ENCODE peak calls at places on chromosomes 5 and 9, in eight cellular contexts. E is Panc1, R is GM23338, W is suprapubic skin, Y is stomach, A is spleen, J is vagina, V is sigmoid colon. S is an unnamed sample. For H3K4me1, the result is how much of the 10 kb centered on the place peaks cover.

GRCh38 chr5:78587775-78588291 is 60.7 kb downstream of the LHFPL2 start:
- DNase-seq in R (no peak), Y (no peak), V (no peak), E (no peak), A (no peak), J (no peak), W (no peak), S (no peak)

GRCh38 chr9:94168203-94169000 is 84.1 kb downstream of the PTPDC1 start:
- DNase-seq in J (no peak), E (no peak), R (no peak), A (no peak), Y (no peak), V (no peak), W (no peak), S (no peak)

GRCh38 chr5:57539281-57539701 is 56.7 kb upstream of the ACTBL2 start:
- DNase-seq in A (no peak), R (no peak), W (no peak), E (no peak), V (no peak), Y (no peak), J (no peak), S (no peak)

GRCh38 chr5:54727874-54728273 is 210.3 kb downstream of the SNX18 start:
- DNase-seq in Y (no peak), R (no peak), E (no peak), J (no peak), V (no peak), W (no peak), A (no peak), S (no peak)

GRCh38 chr9:133979124-133979920 is 12.8 kb downstream of the VAV2 start:
- DNase-seq in A (peak), Y (no peak), J (no peak), E (no peak), W (no peak), R (peak), V (peak), S (peak)

GRCh38 chr9:133120343-133121199 is 469 bp downstream of the RALGDS start:
- DNase-seq in R (peak), A (peak), W (no peak), J (no peak), E (no peak), Y (no peak), V (peak), S (no peak)

GRCh38 chr9:36074870-36075532 is 38.3 kb downstream of the RECK start:
- DNase-seq in W (peak), R (no peak), J (peak), V (peak), E (no peak), A (no peak), Y (peak), S (peak)

GRCh38 chr9:99693888-99694287 is 127.8 kb upstream of the NR4A3 start:
- DNase-seq in E (no peak), V (no peak), R (no peak), A (no peak), J (no peak), W (no peak), Y (no peak), S (no peak)

GRCh38 chr5:140362875-140363630 is 3.1 kb downstream of the SLC4A9 start:
- DNase-seq in J (no peak), R (peak), Y (peak), W (peak), V (peak), A (peak), E (peak), S (peak)
- H3K4me3 ChIP-seq in J (peak), R (peak), Y (peak), W (peak), V (peak), A (no peak), E (peak), S (no peak)

GRCh38 chr5:172747471-172747870 is 23.5 kb downstream of the DUSP1 start:
- DNase-seq in V (peak), A (no peak), E (no peak), R (no peak), W (no peak), Y (no peak), J (no peak), S (no peak)

GRCh38 chr5:172745406-172745805 is 25.6 kb downstream of the DUSP1 start:
- DNase-seq in Y (no peak), J (no peak), A (no peak), V (peak), W (no peak), E (no peak), R (no peak), S (no peak)

GRCh38 chr5:172748341-172748843 is 22.6 kb downstream of the DUSP1 start:
- DNase-seq in R (peak), Y (no peak), J (no peak), V (peak), E (no peak), A (peak), W (no peak), S (peak)

GRCh38 chr5:172745836-172746235 is 25.2 kb downstream of the DUSP1 start:
- DNase-seq in R (no peak), V (no peak), A (no peak), J (no peak), E (no peak), W (no peak), Y (no peak), S (no peak)

GRCh38 chr5:172746725-172747124 is 24.3 kb downstream of the DUSP1 start:
- DNase-seq in V (peak), W (no peak), R (no peak), J (no peak), Y (no peak), A (no peak), E (no peak), S (no peak)
- H3K4me1 ChIP-seq in V (half or more), W (half or more), R (under half), J (under half), Y (under half), A (under half), E (under half), S (under half)

DNA sequence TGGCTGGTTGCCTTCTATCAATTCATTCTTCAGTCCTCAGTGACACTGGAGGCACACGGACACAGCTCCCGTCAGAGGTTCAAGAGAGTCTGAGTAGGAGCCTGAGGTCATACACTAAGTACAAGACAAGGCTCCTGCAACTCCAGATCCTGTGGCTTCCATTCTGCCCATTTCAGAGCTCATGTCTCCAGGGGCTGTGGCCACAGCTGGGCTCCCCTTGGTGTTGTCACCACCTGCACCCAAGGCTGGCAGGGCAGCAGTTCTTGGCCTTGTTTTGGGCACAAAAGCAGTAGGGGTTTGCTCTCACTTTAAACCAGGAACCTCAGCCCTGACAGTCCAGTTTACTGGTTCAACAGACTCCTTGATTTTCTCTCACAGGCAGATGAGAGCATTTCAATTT is 189.6 kb downstream of the ICE1 start:
- DNase-seq in R (no peak), A (no peak), W (no peak), V (no peak), E (no peak), J (no peak), Y (no peak), S (no peak)
- TF ChIP-seq POLR2AphosphoS5 in R (no peak), A (no peak), W (no peak), V (no peak), E (no peak), J (no peak), Y (no peak), S (no peak)

DNA sequence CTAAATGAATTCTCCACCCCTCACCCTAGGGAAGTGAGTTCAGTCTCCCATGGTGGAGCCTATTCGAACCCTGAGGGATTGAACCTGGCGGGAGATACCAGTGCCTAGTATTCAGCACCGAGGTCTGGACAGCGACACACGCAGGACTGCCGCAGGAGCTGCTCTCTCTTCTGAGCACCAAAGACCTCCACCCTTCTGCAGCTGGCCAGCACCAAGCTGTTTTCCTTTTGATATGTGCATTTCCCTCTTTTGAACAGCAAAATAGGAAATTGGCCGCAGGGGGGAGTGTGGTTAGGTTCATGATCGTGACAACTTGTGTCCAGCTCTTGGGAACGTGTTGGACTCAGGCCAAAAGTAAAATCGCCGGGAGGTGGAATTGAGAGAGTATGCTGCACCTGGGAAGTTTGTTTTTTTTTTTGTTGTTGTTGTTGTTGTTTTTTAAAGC is 1.2 kb upstream of the PCSK1 start:
- DNase-seq in V (no peak), J (no peak), A (no peak), Y (peak), R (peak), E (no peak), W (no peak), S (no peak)
- H3K4me3 ChIP-seq in V (no peak), J (no peak), A (no peak), Y (no peak), R (peak), E (no peak), W (no peak), S (no peak)